ENCODE peak calls at places on chromosome 19, in nine cellular contexts. W is A673; F is aorta; M is uterus; B is CD8-positive, alpha-beta memory T cell; O is naive thymus-derived CD4-positive, alpha-beta T cell; Q is lower lobe of right lung; U is ovary; Z is adrenal gland. Y is an unnamed sample.

GRCh38 chr19:18875726-18876125 is 20.2 kb downstream of the CERS1 start:
- DNase-seq in F (no peak), M (no peak), O (no peak), Z (no peak), W (no peak), Q (no peak), U (no peak), B (no peak), Y (peak; percentile 74)

GRCh38 chr19:2627319-2627829 is 75.1 kb downstream of the GNG7 start:
- DNase-seq in W (peak; percentile 45), M (peak; percentile 41), Q (peak; percentile 78), F (peak; percentile 92), O (no peak), U (peak; percentile 59), Z (peak; percentile 83), B (no peak), Y (peak; percentile 91)

GRCh38 chr19:57027360-57027759 is 92.4 kb upstream of the USP29 start:
- DNase-seq in Z (no peak), F (no peak), B (no peak), Q (no peak), O (no peak), U (no peak), M (no peak), W (no peak), Y (no peak)

GRCh38 chr19:34851277-34851804 is 75.4 kb upstream of the ZNF30 start:
- DNase-seq in B (no peak), Z (no peak), Q (no peak), U (no peak), W (no peak), M (no peak), O (no peak), F (no peak), Y (no peak)

GRCh38 chr19:40143612-40144011 is 47.6 kb upstream of the MAP3K10 start:
- DNase-seq in Q (no peak), B (peak; percentile 41), M (no peak), Z (no peak), F (peak; percentile 66), W (peak; percentile 86), O (peak; percentile 54), U (no peak), Y (no peak)

GRCh38 chr19:54337858-54338230 is 1.1 kb downstream of the LILRA4 start:
- DNase-seq in M (no peak), W (no peak), B (no peak), U (no peak), Q (no peak), Z (no peak), O (no peak), F (no peak), Y (no peak)

GRCh38 chr19:4425531-4425930 is 23.1 kb downstream of the CHAF1A start:
- DNase-seq in M (no peak), F (no peak), O (no peak), B (no peak), Z (no peak), Q (no peak), W (no peak), U (no peak), Y (peak; percentile 42)

GRCh38 chr19:32330149-32330548 is 15.3 kb upstream of the ZNF507 start:
- DNase-seq in U (no peak), B (no peak), F (no peak), O (no peak), Z (no peak), M (no peak), Q (no peak), W (peak; percentile 11), Y (no peak)

GRCh38 chr19:15104411-15104810 is 2.8 kb upstream of the SYDE1 start:
- DNase-seq in F (no peak), M (no peak), B (no peak), Q (no peak), O (no peak), U (no peak), Z (no peak), W (no peak), Y (no peak)

GRCh38 chr19:12936582-12936981 is 1.8 kb upstream of the CALR start:
- DNase-seq in F (no peak), Z (no peak), W (no peak), M (no peak), B (no peak), O (peak; percentile 16), Q (no peak), U (no peak), Y (no peak)

GRCh38 chr19:43465468-43466120 is at the start of gene LYPD3:
- DNase-seq in M (peak; percentile 49), Q (no peak), B (no peak), O (no peak), F (no peak), W (no peak), U (peak; percentile 57), Z (peak; percentile 52), Y (peak; percentile 6)

GRCh38 chr19:3360494-3361383 is 5.6 kb upstream of the NFIC start:
- DNase-seq in F (peak; percentile 84), Q (peak; percentile 79), O (peak; percentile 71), W (peak; percentile 75), M (no peak), Z (peak; percentile 82), U (peak; percentile 83), B (peak; percentile 75), Y (no peak)

GRCh38 chr19:29964171-29964570 is 22.1 kb downstream of the URI1 start:
- DNase-seq in B (no peak), Z (no peak), M (no peak), O (no peak), U (no peak), W (peak; percentile 28), Q (no peak), F (no peak), Y (no peak)

GRCh38 chr19:18204394-18205179 is 745 bp upstream of the RAB3A start:
- DNase-seq in W (peak; percentile 77), Z (peak; percentile 75), U (peak; percentile 85), M (peak; percentile 79), Q (no peak), O (no peak), B (no peak), F (peak; percentile 62), Y (no peak)

GRCh38 chr19:18291590-18292459 is 10.4 kb upstream of the JUND start:
- DNase-seq in F (peak; percentile 97), M (peak; percentile 94), Q (peak; percentile 95), O (peak; percentile 70), B (peak; percentile 83), Z (peak; percentile 88), W (peak; percentile 88), U (peak; percentile 96), Y (no peak)

GRCh38 chr19:38724380-38724854 is 19.9 kb downstream of the CAPN12 start:
- DNase-seq in W (no peak), Z (no peak), Q (no peak), O (no peak), M (peak; percentile 24), U (no peak), B (no peak), F (peak; percentile 40), Y (no peak)

GRCh38 chr19:38726761-38727301 is 17.4 kb downstream of the CAPN12 start:
- DNase-seq in U (no peak), B (no peak), O (no peak), Z (peak; percentile 33), M (peak; percentile 22), W (no peak), F (no peak), Q (no peak), Y (no peak)

GRCh38 chr19:38726284-38726673 is 18.0 kb downstream of the CAPN12 start:
- DNase-seq in F (no peak), M (no peak), O (no peak), B (no peak), Q (no peak), W (no peak), Z (peak; percentile 16), U (no peak), Y (no peak)

GRCh38 chr19:38727306-38727867 is 16.9 kb downstream of the CAPN12 start:
- DNase-seq in B (no peak), F (no peak), O (no peak), W (no peak), U (peak; percentile 38), M (no peak), Q (no peak), Z (peak; percentile 22), Y (no peak)

GRCh38 chr19:38725469-38726283 is 18.6 kb downstream of the CAPN12 start:
- DNase-seq in B (no peak), W (no peak), U (no peak), O (no peak), F (peak; percentile 40), Z (peak; percentile 20), M (peak; percentile 17), Q (no peak), Y (no peak)
- H3K36me3 ChIP-seq in B (no peaks in the 10 kb centered on the region), W (peaks cover 67% of the 10 kb centered on the region), U (peaks cover 2% of the 10 kb centered on the region), O (no peaks in the 10 kb centered on the region), F (peaks cover 5% of the 10 kb centered on the region), Z (peaks cover 92% of the 10 kb centered on the region), M (no peaks in the 10 kb centered on the region), Q (peaks cover 99% of the 10 kb centered on the region), Y (peaks cover 80% of the 10 kb centered on the region)

DNA sequence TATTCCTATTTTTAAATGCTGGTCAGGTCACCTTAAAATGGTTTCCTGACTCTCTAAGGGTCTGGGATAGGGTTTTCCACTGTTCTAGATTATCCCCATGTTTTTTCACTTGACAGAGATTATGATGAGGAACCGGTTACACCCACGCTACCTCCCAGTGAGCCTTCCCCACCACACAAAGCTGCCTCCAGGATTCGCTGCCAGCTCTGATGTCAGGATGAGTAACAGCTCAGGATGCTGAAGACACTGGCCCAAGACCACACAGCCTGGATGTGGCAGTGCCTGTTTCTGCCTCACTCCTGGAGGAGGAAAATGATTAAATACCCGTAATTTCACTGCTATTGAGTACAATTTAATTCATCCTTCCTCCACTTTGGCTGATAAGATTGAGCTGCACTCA is 22.9 kb downstream of the ZNF114 start:
- DNase-seq in U (no peak), O (no peak), Z (no peak), B (no peak), F (no peak), M (no peak), Q (no peak), W (peak; percentile 81), Y (no peak)
- H3K4me3 ChIP-seq in U (no peak overlapping the region), O (no peak overlapping the region), Z (no peak overlapping the region), B (no peak overlapping the region), F (no peak overlapping the region), M (no peak overlapping the region), Q (no peak overlapping the region), W (no peak overlapping the region), Y (no peak overlapping the region)

DNA sequence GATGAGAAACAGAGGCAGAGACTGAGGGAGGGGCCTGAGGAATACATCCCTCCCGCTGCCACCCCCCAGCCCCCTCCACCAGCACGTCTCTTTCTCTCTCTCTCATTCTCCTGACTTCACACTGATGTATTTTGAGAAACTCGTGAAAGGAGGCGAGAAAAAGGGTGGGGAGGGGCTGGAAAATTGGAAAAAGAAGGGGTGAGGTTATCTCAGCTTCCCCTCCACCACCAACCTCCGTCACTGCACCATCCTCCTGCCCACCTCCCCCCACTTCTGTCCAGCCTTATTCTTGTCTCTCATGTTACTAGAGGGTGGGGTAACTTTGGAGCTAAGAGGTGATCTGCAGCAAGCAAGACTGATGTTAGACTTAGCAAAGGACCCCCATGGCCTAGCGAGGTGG is 1.5 kb downstream of the SLC17A7 start:
- DNase-seq in Z (no peak), B (no peak), O (no peak), U (no peak), W (no peak), Q (no peak), M (no peak), F (no peak), Y (no peak)
- H3K27me3 ChIP-seq in Z (peaks cover 32% of the 10 kb centered on the region), B (peaks cover 58% of the 10 kb centered on the region), O (peaks cover 51% of the 10 kb centered on the region), U (no peaks in the 10 kb centered on the region), W (peaks cover 36% of the 10 kb centered on the region), Q (peaks cover 66% of the 10 kb centered on the region), M (no peaks in the 10 kb centered on the region), F (no peaks in the 10 kb centered on the region), Y (peaks cover 49% of the 10 kb centered on the region)

DNA sequence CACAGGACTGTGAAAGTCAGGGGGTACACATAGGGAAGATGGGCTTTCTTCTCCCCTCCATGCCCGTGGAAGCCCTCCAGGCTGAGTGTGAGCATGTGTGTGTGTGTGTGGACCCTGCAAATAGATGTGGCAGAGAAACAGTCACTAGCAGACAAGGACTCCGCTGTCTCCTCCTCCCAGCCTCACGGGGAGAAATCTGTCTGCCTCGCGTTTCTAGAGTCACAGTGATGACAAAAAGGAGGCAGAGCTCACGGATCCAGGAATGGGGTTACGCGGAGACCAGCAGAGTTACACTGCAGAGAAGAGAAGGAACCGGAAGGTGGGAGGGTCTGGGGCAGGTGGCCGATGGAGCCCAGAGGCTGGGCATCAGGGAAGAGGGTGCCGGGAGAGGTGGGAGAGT is 44.4 kb downstream of the CHST8 start:
- DNase-seq in F (no peak), Q (no peak), Z (no peak), M (no peak), U (no peak), B (no peak), O (no peak), W (no peak), Y (no peak)
- H3K36me3 ChIP-seq in F (no peaks in the 10 kb centered on the region), Q (no peaks in the 10 kb centered on the region), Z (no peaks in the 10 kb centered on the region), M (no peaks in the 10 kb centered on the region), U (no peaks in the 10 kb centered on the region), B (no peaks in the 10 kb centered on the region), O (no peaks in the 10 kb centered on the region), W (no peaks in the 10 kb centered on the region), Y (no peaks in the 10 kb centered on the region)

Y was measured in BJ.